ENCODE peak calls at places on chromosome 6, in seven cellular contexts. W is coronary artery, J is breast epithelium, B is esophagus squamous epithelium, A is left ventricle myocardium inferior, T is heart right ventricle, D is A549. P is an unnamed sample.

GRCh38 chr6:151325075-151326050 is 66.0 kb downstream of the ZBTB2 start:
- DNase-seq in D (peak), B (no peak), W (peak), J (no peak), A (peak), T (peak), P (peak)

GRCh38 chr6:110511401-110511800 is 35.0 kb upstream of the SLC22A16 start:
- DNase-seq in W (no peak), B (no peak), J (no peak), A (no peak), D (no peak), T (no peak), P (no peak)

GRCh38 chr6:44696099-44696498 is 308.6 kb downstream of the CDC5L start:
- DNase-seq in D (no peak), W (peak), J (no peak), T (no peak), A (no peak), B (no peak), P (no peak)

GRCh38 chr6:130577178-130577919 is 211.5 kb downstream of the TMEM200A start:
- DNase-seq in A (no peak), J (no peak), B (no peak), T (no peak), W (no peak), D (no peak), P (no peak)

GRCh38 chr6:13931797-13932402 is 7.1 kb downstream of the RNF182 start:
- DNase-seq in J (no peak), T (no peak), B (no peak), A (no peak), W (no peak), D (no peak), P (no peak)

GRCh38 chr6:11096109-11096508 is 2.5 kb downstream of the SMIM13 start:
- DNase-seq in W (no peak), D (peak), A (no peak), J (peak), B (no peak), T (no peak), P (no peak)

GRCh38 chr6:169978615-169979161 is 227.3 kb downstream of the ERMARD start:
- DNase-seq in T (no peak), A (no peak), W (no peak), B (no peak), J (peak), D (no peak), P (no peak)

GRCh38 chr6:55670850-55671413 is 91.9 kb upstream of the HMGCLL1 start:
- DNase-seq in J (no peak), D (no peak), B (no peak), A (no peak), T (no peak), W (no peak), P (no peak)

GRCh38 chr6:27161946-27162603 is 85.4 kb upstream of the PRSS16 start:
- DNase-seq in B (no peak), W (no peak), T (no peak), J (no peak), D (peak), A (no peak), P (no peak)

GRCh38 chr6:14673201-14673600 is 555.6 kb downstream of the CD83 start:
- DNase-seq in J (no peak), T (no peak), W (no peak), D (no peak), B (no peak), A (no peak), P (no peak)

GRCh38 chr6:33803571-33804053 is at the start of gene MLN:
- DNase-seq in A (no peak), W (no peak), J (no peak), D (no peak), T (no peak), B (no peak), P (no peak)

GRCh38 chr6:37077459-37078296 is 72.2 kb downstream of the FGD2 start:
- DNase-seq in J (peak), W (peak), D (no peak), T (peak), B (no peak), A (peak), P (no peak)

GRCh38 chr6:143575440-143575839 is 63.9 kb upstream of the FUCA2 start:
- DNase-seq in T (no peak), D (peak), A (no peak), B (no peak), J (peak), W (no peak), P (no peak)

GRCh38 chr6:16909599-16910360 is 148.5 kb upstream of the ATXN1 start:
- DNase-seq in T (no peak), W (no peak), B (no peak), A (no peak), J (no peak), D (no peak), P (no peak)

GRCh38 chr6:6619415-6619814 is 30.9 kb downstream of the LY86 start:
- DNase-seq in T (no peak), W (no peak), D (no peak), J (no peak), A (no peak), B (no peak), P (no peak)

GRCh38 chr6:44508646-44509045 is 121.1 kb downstream of the CDC5L start:
- DNase-seq in J (no peak), B (no peak), A (no peak), W (no peak), D (no peak), T (no peak), P (no peak)

GRCh38 chr6:73679009-73679408 is 17.0 kb upstream of the CD109 start:
- DNase-seq in B (no peak), A (no peak), T (no peak), J (no peak), D (no peak), W (no peak), P (no peak)

DNA sequence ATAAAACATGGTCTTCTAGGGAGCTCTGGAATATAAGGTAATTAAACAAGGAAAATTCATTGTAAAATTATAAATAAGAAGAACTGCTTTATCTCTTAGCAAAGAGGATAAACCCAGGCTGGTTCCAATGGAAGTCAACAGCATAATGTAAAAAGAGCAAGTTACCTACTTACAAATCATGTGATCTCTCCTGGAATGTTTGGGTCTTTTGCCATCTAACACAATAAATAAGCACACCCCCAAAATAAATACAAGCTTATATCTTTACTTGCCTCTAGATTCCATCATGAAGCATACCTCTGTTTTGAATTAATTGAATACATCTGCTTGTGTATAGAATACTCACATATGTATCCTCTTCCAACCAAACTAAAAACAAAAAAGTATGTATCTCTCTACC is 2.5 kb upstream of the PHACTR1 start:
- DNase-seq in T (no peak), A (no peak), D (no peak), W (no peak), B (no peak), J (no peak), P (no peak)
- H3K27ac ChIP-seq in T (no peak), A (no peak), D (no peak), W (no peak), B (no peak), J (no peak), P (no peak)

DNA sequence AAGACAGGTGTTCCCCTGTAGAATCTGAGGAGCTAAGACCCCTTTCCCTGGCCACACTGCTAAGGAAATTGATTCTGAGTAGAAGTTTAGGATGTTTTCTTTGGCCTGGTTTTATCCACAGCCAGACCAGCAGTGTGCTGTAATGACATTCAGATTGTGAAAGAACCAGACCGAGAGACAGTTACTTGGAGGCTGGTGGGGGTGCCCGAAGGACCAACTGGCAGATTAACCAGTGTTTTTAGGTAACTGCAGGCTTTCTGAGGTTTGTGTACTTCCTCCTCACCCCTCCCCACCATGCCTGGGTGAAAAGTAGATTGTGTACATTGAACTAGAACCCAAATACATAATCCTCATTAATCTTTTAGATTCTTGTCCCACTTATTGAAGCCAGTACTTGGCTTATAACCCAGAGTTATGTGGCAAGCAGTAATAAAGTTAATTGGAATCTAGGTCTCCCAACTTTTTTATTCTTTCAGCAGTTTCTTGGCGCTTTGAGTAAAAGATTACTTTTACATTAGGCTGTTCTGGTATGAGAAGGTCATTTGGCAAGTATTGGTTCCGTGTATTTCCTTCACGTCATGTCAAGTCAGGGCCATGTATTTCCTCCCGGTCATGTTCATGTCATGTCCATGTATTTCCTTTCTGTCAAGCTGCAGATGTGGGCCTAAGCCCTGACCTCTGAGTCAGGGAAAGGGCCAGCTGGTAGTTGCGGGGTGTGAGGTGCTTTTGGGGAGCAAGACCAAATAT is 93.7 kb downstream of the TCP11 start:
- DNase-seq in W (no peak), J (no peak), A (no peak), T (no peak), D (no peak), B (no peak), P (no peak)
- H3K27ac ChIP-seq in W (peak), J (peak), A (peak), T (peak), D (no peak), B (peak), P (peak)

DNA sequence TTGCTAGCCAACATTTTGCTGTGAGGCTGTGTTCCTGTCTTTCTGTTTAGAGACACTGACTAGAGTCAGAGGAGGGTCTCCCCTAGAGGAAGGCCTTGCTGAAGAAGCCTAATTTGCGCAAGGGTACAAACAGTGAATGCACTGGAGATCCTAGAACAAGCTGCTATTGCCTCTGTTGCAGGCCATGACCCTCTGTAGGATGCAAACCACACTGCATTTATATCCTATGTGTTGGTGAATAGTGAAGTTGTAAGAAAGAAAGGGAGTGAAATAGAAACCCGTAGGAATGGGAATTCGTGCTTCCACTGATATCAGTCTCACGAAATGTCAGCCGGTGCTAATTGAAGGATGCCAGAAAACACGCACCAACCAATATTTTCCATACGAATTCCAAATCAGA is 88.2 kb downstream of the GJA1 start:
- DNase-seq in T (no peak), A (no peak), W (no peak), D (no peak), J (no peak), B (no peak), P (no peak)
- H3K27ac ChIP-seq in T (no peak), A (no peak), W (peak), D (no peak), J (no peak), B (no peak), P (no peak)

GRCh38 chr6:46959419-46959818 is 37.7 kb upstream of the ADGRF5 start:
- DNase-seq in D (no peak), J (no peak), B (no peak), A (no peak), W (no peak), T (no peak), P (no peak)
- H3K27ac ChIP-seq in D (no peak), J (no peak), B (no peak), A (no peak), W (no peak), T (no peak), P (no peak)

GRCh38 chr6:89356644-89357043 is 4.1 kb upstream of the UBE2J1 start:
- DNase-seq in W (no peak), J (no peak), B (no peak), D (no peak), A (no peak), T (no peak), P (no peak)
- H3K27ac ChIP-seq in W (no peak), J (no peak), B (no peak), D (no peak), A (peak), T (peak), P (no peak)